ENCODE peak calls at places on chromosome 5, in eight cellular contexts. K is A172; N is ELF-1; D is GM03348; O is stimulated activated CD4-positive, alpha-beta T cell treated with anti-CD3 and anti-CD28 coated beads, Interleukin-1b, Interleukin-23, amount 100 ng/mL, for 24 hours; Z is MM.1S; P is fibroblast of the aortic adventitia; Q is NCI-H510A. T is an unnamed sample.

GRCh38 chr5:54313311-54314270 is 3.2 kb upstream of the ARL15 start:
- DNase-seq in O (no peak), Q (no peak), Z (no peak), K (no peak), N (no peak), P (no peak), D (no peak), T (no peak)

GRCh38 chr5:170540276-170540675 is 36.5 kb downstream of the KCNIP1 start:
- DNase-seq in Q (no peak), O (no peak), D (no peak), Z (no peak), N (no peak), K (no peak), P (no peak), T (no peak)

GRCh38 chr5:171390883-171391677 is 3.4 kb downstream of the NPM1 start:
- DNase-seq in Q (no peak), O (no peak), D (no peak), Z (no peak), P (no peak), K (no peak), N (no peak), T (peak; percentile 55)

GRCh38 chr5:121981254-121981653 is 19.5 kb downstream of the SRFBP1 start:
- DNase-seq in N (no peak), Z (no peak), Q (no peak), K (no peak), O (no peak), P (no peak), D (no peak), T (no peak)

GRCh38 chr5:54881286-54882005 is 103.9 kb downstream of the ESM1 start:
- DNase-seq in N (no peak), P (no peak), O (no peak), D (no peak), K (peak; percentile 78), Q (no peak), Z (peak; percentile 37), T (peak; percentile 67)

GRCh38 chr5:58666598-58667595 is 84.0 kb downstream of the RAB3C start:
- DNase-seq in O (no peak), D (no peak), N (no peak), P (no peak), Z (no peak), Q (no peak), K (peak; percentile 9), T (no peak)

GRCh38 chr5:157801-158200 is 33.5 kb upstream of the LRRC14B start:
- DNase-seq in D (no peak), K (no peak), O (no peak), N (no peak), Q (no peak), P (no peak), Z (no peak), T (no peak)

GRCh38 chr5:35145671-35146317 is 84.5 kb downstream of the PRLR start:
- DNase-seq in D (no peak), P (no peak), Z (no peak), N (no peak), O (no peak), Q (no peak), K (no peak), T (no peak)

GRCh38 chr5:50564079-50564478 is 102.4 kb upstream of the PARP8 start:
- DNase-seq in Q (no peak), O (no peak), N (no peak), Z (peak; percentile 73), P (no peak), K (no peak), D (no peak), T (peak; percentile 41)

GRCh38 chr5:102760815-102761214 is 5.7 kb downstream of the PAM start:
- DNase-seq in D (peak; percentile 24), K (no peak), Q (no peak), P (peak; percentile 50), O (no peak), Z (no peak), N (no peak), T (no peak)

GRCh38 chr5:171520300-171521170 is 101.1 kb downstream of the FGF18 start:
- DNase-seq in P (peak; percentile 32), K (peak; percentile 82), Q (no peak), Z (no peak), N (peak; percentile 88), O (no peak), D (peak; percentile 83), T (no peak)

GRCh38 chr5:144598451-144599068 is 427.9 kb downstream of the KCTD16 start:
- DNase-seq in D (no peak), K (no peak), Z (no peak), Q (peak; percentile 29), N (peak; percentile 80), P (no peak), O (no peak), T (no peak)

GRCh38 chr5:127254729-127255284 is 35.8 kb upstream of the MEGF10 start:
- DNase-seq in P (peak; percentile 7), D (no peak), Z (no peak), K (peak; percentile 88), N (no peak), Q (no peak), O (no peak), T (no peak)

GRCh38 chr5:150077996-150078801 is 8.2 kb downstream of the CSF1R start:
- DNase-seq in N (no peak), D (peak; percentile 2), P (no peak), K (no peak), Q (no peak), Z (no peak), O (no peak), T (no peak)